ENCODE peak calls at places on chromosomes 4 and X, in nine cellular contexts. V is CD8-positive, alpha-beta memory T cell; H is dorsolateral prefrontal cortex; R is HL-60; L is RWPE2; D is heart right ventricle; O is esophagus squamous epithelium; B is fibroblast of lung; Y is transverse colon. I is an unnamed sample.

GRCh38 chr4:54659213-54660144 is 1.7 kb downstream of the KIT start:
- DNase-seq in V (no peak), H (no peak), R (peak; percentile 25), L (no peak), D (no peak), O (no peak), B (peak; percentile 8), Y (no peak), I (peak; percentile 12)

GRCh38 chrX:115690554-115691216 is 129.7 kb downstream of the PLS3 start:
- DNase-seq in V (no peak), H (peak; percentile 47), R (peak; percentile 35), L (no peak), D (peak; percentile 57), O (no peak), B (peak; percentile 82), Y (peak; percentile 35), I (peak; percentile 50)

GRCh38 chr4:78517050-78517652 is 34.4 kb upstream of the ANXA3 start:
- DNase-seq in V (no peak), H (no peak), R (no peak), L (no peak), D (no peak), O (no peak), B (peak; percentile 24), Y (no peak), I (no peak)

GRCh38 chrX:12973561-12974216 is 1.2 kb upstream of the TMSB4X start:
- DNase-seq in V (no peak), H (no peak), R (peak; percentile 77), L (no peak), D (peak; percentile 34), O (no peak), B (no peak), Y (no peak), I (peak; percentile 37)

GRCh38 chrX:110284159-110284558 is 33.7 kb downstream of the AMMECR1 start:
- DNase-seq in V (no peak), H (no peak), R (no peak), L (no peak), D (no peak), O (no peak), B (peak; percentile 87), Y (no peak), I (no peak)

GRCh38 chr4:142974331-142974730 is 128.2 kb upstream of the INPP4B start:
- DNase-seq in V (no peak), H (no peak), R (no peak), L (no peak), D (no peak), O (no peak), B (no peak), Y (no peak), I (no peak)

GRCh38 chrX:115948018-115948923 is 222.3 kb upstream of the AGTR2 start:
- DNase-seq in V (no peak), H (no peak), R (peak; percentile 26), L (no peak), D (no peak), O (no peak), B (no peak), Y (peak; percentile 34), I (peak; percentile 65)

GRCh38 chrX:145609951-145610511 is 207.6 kb upstream of the SLITRK2 start:
- DNase-seq in V (no peak), H (no peak), R (no peak), L (no peak), D (no peak), O (no peak), B (peak; percentile 77), Y (no peak), I (no peak)

GRCh38 chr4:2790583-2791517 is 2.0 kb upstream of the SH3BP2 start:
- DNase-seq in V (no peak), H (no peak), R (peak; percentile 57), L (peak; percentile 57), D (no peak), O (no peak), B (no peak), Y (no peak), I (no peak)

GRCh38 chr4:89838005-89838404 is 1.0 kb upstream of the SNCA start:
- DNase-seq in V (no peak), H (no peak), R (no peak), L (no peak), D (no peak), O (no peak), B (peak; percentile 4), Y (no peak), I (no peak)

GRCh38 chrX:153647461-153648357 is 706 bp downstream of the DUSP9 start:
- DNase-seq in V (no peak), H (no peak), R (no peak), L (peak; percentile 22), D (no peak), O (no peak), B (no peak), Y (no peak), I (peak; percentile 20)

GRCh38 chrX:139554991-139555675 is 24.6 kb downstream of the F9 start:
- DNase-seq in V (no peak), H (no peak), R (peak; percentile 4), L (no peak), D (no peak), O (no peak), B (no peak), Y (no peak), I (no peak)

GRCh38 chr4:174505892-174506291 is 16.4 kb downstream of the HPGD start:
- DNase-seq in V (no peak), H (no peak), R (no peak), L (no peak), D (no peak), O (no peak), B (no peak), Y (no peak), I (no peak)

GRCh38 chrX:130828641-130829040 is 74.4 kb downstream of the ENOX2 start:
- DNase-seq in V (no peak), H (no peak), R (no peak), L (no peak), D (no peak), O (no peak), B (no peak), Y (no peak), I (no peak)
- H3K27ac ChIP-seq in V (no peak overlapping the region), H (peak overlapping the region; percentile 60), R (no peak overlapping the region), L (peak overlapping the region; percentile 54), D (no peak overlapping the region), O (no peak overlapping the region), B (no peak overlapping the region), Y (no peak overlapping the region), I (no peak overlapping the region)

GRCh38 chr4:152098365-152099060 is 337.7 kb upstream of the GATB start:
- DNase-seq in V (no peak), H (no peak), R (no peak), L (no peak), D (no peak), O (no peak), B (no peak), Y (no peak), I (no peak)

GRCh38 chr4:152097371-152097770 is 336.6 kb upstream of the GATB start:
- DNase-seq in V (no peak), H (no peak), R (no peak), L (no peak), D (no peak), O (no peak), B (no peak), Y (no peak), I (no peak)

GRCh38 chr4:152095701-152096070 is 334.9 kb upstream of the GATB start:
- DNase-seq in V (no peak), H (no peak), R (no peak), L (no peak), D (no peak), O (no peak), B (peak; percentile 23), Y (no peak), I (no peak)

GRCh38 chr4:152099061-152099425 is 338.2 kb upstream of the GATB start:
- DNase-seq in V (no peak), H (no peak), R (no peak), L (no peak), D (no peak), O (no peak), B (no peak), Y (no peak), I (no peak)

DNA sequence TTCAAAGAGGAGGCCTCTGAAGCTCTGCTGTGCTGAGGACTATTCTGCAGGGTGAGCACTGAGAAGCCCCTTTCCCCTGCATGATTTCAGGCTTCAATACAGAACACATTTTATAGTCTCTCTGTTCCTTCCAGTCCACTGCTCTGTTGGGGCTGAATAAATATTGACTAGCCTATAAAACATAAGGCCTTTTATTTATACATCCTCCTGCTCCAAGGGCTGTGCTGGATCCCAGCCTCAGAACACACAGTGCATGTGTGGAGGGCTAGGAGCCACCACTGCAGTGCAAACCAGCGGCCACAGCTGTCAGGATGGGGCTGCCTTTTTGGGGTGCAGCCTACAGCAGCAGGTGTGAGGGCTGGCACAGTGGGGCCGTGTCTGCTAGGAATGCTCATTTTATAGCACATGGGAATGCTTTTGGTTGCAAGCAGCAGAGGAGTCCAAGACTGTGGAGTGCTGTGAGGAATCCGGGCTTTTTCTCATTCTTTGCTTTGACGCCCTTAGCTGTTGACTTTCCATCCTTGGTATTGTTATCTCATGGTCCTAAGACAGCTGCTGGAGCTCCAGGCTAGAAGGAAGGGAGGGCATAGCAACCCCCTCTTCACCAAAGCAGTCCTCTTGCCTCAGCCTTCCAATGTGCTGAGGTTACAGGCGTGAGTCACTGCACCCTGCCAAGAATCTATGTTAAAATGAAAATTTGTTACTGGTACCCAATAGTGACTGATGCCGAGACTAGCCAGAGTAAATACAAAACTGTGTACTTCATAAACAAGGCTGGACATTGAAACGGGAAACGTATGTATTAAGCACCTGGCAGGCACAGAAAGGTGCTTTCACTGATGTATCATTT is 334.3 kb upstream of the GATB start:
- DNase-seq in V (no peak), H (no peak), R (no peak), L (no peak), D (no peak), O (no peak), B (peak; percentile 79), Y (no peak), I (no peak)
- H3K4me3 ChIP-seq in V (no peak overlapping the region), H (no peak overlapping the region), R (no peak overlapping the region), L (no peak overlapping the region), D (no peak overlapping the region), O (no peak overlapping the region), B (no peak overlapping the region), Y (no peak overlapping the region), I (no peak overlapping the region)

DNA sequence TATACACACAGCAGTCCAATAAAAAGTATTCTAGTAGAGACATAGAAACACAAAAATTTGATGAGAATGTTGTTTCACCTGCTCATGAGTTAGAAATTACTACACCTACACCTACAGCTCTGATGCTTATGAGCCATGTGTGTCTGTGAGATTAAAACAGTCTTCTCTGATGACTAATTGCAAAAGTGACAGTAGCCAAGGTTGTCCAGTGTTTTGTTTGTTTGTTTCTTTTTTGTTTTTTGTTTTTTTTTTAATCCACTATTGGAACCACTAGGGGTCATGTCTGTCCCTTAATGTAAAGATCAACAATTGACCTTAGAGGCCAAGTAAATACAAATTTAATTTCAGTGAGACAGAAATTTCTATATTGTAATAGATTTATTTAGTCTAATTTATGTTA is 423.1 kb downstream of the TEX13C start:
- DNase-seq in V (no peak), H (no peak), R (no peak), L (no peak), D (no peak), O (no peak), B (no peak), Y (no peak), I (no peak)
- H3K27me3 ChIP-seq in V (no peaks in the 10 kb centered on the region), H (no peaks in the 10 kb centered on the region), R (no peaks in the 10 kb centered on the region), L (no peaks in the 10 kb centered on the region), D (no peaks in the 10 kb centered on the region), O (no peaks in the 10 kb centered on the region), B (no peaks in the 10 kb centered on the region), Y (no peaks in the 10 kb centered on the region), I (no peaks in the 10 kb centered on the region)

DNA sequence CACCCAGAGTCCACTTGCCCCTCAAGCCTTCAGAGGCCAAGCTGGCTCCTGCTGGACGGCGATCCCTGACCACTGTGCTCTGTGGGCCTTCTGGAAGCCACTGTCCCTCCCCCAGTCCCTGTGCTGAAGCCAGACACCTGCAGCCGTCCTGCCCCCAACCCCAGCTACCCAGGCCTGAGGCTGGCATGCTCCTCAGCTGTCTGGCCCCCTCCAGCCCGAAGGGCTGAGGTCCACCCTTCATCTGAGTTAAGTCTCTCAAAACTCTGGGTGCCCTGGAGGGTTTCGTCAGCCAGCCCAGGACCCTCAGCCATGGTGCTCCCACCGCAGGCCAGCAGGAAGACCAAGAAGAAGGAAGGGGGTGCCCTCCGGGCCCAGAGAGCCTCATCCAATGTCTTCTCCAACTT is 4.0 kb downstream of the MYL5 start:
- DNase-seq in V (no peak), H (no peak), R (no peak), L (no peak), D (no peak), O (no peak), B (no peak), Y (no peak), I (no peak)
- H3K27ac ChIP-seq in V (no peak overlapping the region), H (no peak overlapping the region), R (no peak overlapping the region), L (peak overlapping the region; percentile 9), D (no peak overlapping the region), O (peak overlapping the region; percentile 63), B (no peak overlapping the region), Y (no peak overlapping the region), I (no peak overlapping the region)